ENCODE peak calls at places on chromosome 15, in seven cellular contexts. One of them, this sample, is unnamed.

GRCh38 chr15:26260517-26261133 is 397.5 kb upstream of the ATP10A start:
- DNase-seq in CD8-positive, alpha-beta T cell: peak; percentile 26
- DNase-seq in stomach: no peak
- DNase-seq in kidney epithelial cell: no peak
- DNase-seq in colonic mucosa: no peak
- DNase-seq in fibroblast of villous mesenchyme: no peak
- DNase-seq in lung: no peak
- DNase-seq in this sample: no peak

GRCh38 chr15:40826123-40827075 is 2.1 kb downstream of the PPP1R14D start:
- DNase-seq in CD8-positive, alpha-beta T cell: no peak
- DNase-seq in stomach: no peak
- DNase-seq in kidney epithelial cell: no peak
- DNase-seq in colonic mucosa: peak; percentile 34
- DNase-seq in fibroblast of villous mesenchyme: peak; percentile 21
- DNase-seq in lung: no peak
- DNase-seq in this sample: no peak

GRCh38 chr15:86006546-86006945 is 73.1 kb upstream of the AGBL1 start:
- DNase-seq in CD8-positive, alpha-beta T cell: no peak
- DNase-seq in stomach: no peak
- DNase-seq in kidney epithelial cell: no peak
- DNase-seq in colonic mucosa: no peak
- DNase-seq in fibroblast of villous mesenchyme: no peak
- DNase-seq in lung: no peak
- DNase-seq in this sample: no peak

GRCh38 chr15:52790166-52790708 is at the start of gene ONECUT1:
- DNase-seq in CD8-positive, alpha-beta T cell: peak; percentile 53
- DNase-seq in stomach: peak; percentile 51
- DNase-seq in kidney epithelial cell: no peak
- DNase-seq in colonic mucosa: peak; percentile 44
- DNase-seq in fibroblast of villous mesenchyme: peak; percentile 20
- DNase-seq in lung: no peak
- DNase-seq in this sample: no peak

GRCh38 chr15:70512772-70513362 is 250.5 kb downstream of the UACA start:
- DNase-seq in CD8-positive, alpha-beta T cell: peak; percentile 54
- DNase-seq in stomach: peak; percentile 50
- DNase-seq in kidney epithelial cell: no peak
- DNase-seq in colonic mucosa: peak; percentile 41
- DNase-seq in fibroblast of villous mesenchyme: peak; percentile 67
- DNase-seq in lung: peak; percentile 52
- DNase-seq in this sample: no peak

GRCh38 chr15:83396071-83396470 is 51.1 kb upstream of the SH3GL3 start:
- DNase-seq in CD8-positive, alpha-beta T cell: no peak
- DNase-seq in stomach: no peak
- DNase-seq in kidney epithelial cell: no peak
- DNase-seq in colonic mucosa: no peak
- DNase-seq in fibroblast of villous mesenchyme: no peak
- DNase-seq in lung: no peak
- DNase-seq in this sample: no peak

GRCh38 chr15:32033186-32033890 is 3.0 kb downstream of the CHRNA7 start:
- DNase-seq in CD8-positive, alpha-beta T cell: no peak
- DNase-seq in stomach: peak; percentile 53
- DNase-seq in kidney epithelial cell: no peak
- DNase-seq in colonic mucosa: peak; percentile 31
- DNase-seq in fibroblast of villous mesenchyme: no peak
- DNase-seq in lung: no peak
- DNase-seq in this sample: no peak

GRCh38 chr15:64930778-64931240 is 19.1 kb downstream of the ANKDD1A start:
- DNase-seq in CD8-positive, alpha-beta T cell: no peak
- DNase-seq in stomach: no peak
- DNase-seq in kidney epithelial cell: no peak
- DNase-seq in colonic mucosa: no peak
- DNase-seq in fibroblast of villous mesenchyme: peak; percentile 64
- DNase-seq in lung: no peak
- DNase-seq in this sample: peak; percentile 64

GRCh38 chr15:89998141-89998661 is 2.9 kb upstream of the ZNF710 start:
- DNase-seq in CD8-positive, alpha-beta T cell: no peak
- DNase-seq in stomach: no peak
- DNase-seq in kidney epithelial cell: no peak
- DNase-seq in colonic mucosa: no peak
- DNase-seq in fibroblast of villous mesenchyme: peak; percentile 67
- DNase-seq in lung: no peak
- DNase-seq in this sample: peak; percentile 79

GRCh38 chr15:59268199-59268979 is 61.7 kb downstream of the LDHAL6B start:
- DNase-seq in CD8-positive, alpha-beta T cell: no peak
- DNase-seq in stomach: no peak
- DNase-seq in kidney epithelial cell: peak; percentile 54
- DNase-seq in colonic mucosa: no peak
- DNase-seq in fibroblast of villous mesenchyme: no peak
- DNase-seq in lung: no peak
- DNase-seq in this sample: no peak

GRCh38 chr15:28981351-28981720 is 95.6 kb downstream of the APBA2 start:
- DNase-seq in CD8-positive, alpha-beta T cell: no peak
- DNase-seq in stomach: no peak
- DNase-seq in kidney epithelial cell: no peak
- DNase-seq in colonic mucosa: no peak
- DNase-seq in fibroblast of villous mesenchyme: no peak
- DNase-seq in lung: no peak
- DNase-seq in this sample: no peak

GRCh38 chr15:36356511-36356910 is 222.9 kb upstream of the CDIN1 start:
- DNase-seq in CD8-positive, alpha-beta T cell: no peak
- DNase-seq in stomach: no peak
- DNase-seq in kidney epithelial cell: no peak
- DNase-seq in colonic mucosa: no peak
- DNase-seq in fibroblast of villous mesenchyme: peak; percentile 84
- DNase-seq in lung: no peak
- DNase-seq in this sample: no peak

GRCh38 chr15:52558196-52558595 is 10.6 kb downstream of the ARPP19 start:
- DNase-seq in CD8-positive, alpha-beta T cell: peak; percentile 17
- DNase-seq in stomach: no peak
- DNase-seq in kidney epithelial cell: peak; percentile 83
- DNase-seq in colonic mucosa: no peak
- DNase-seq in fibroblast of villous mesenchyme: peak; percentile 70
- DNase-seq in lung: no peak
- DNase-seq in this sample: peak; percentile 84

GRCh38 chr15:79397264-79397663 is 34.9 kb upstream of the MINAR1 start:
- DNase-seq in CD8-positive, alpha-beta T cell: no peak
- DNase-seq in stomach: no peak
- DNase-seq in kidney epithelial cell: no peak
- DNase-seq in colonic mucosa: no peak
- DNase-seq in fibroblast of villous mesenchyme: no peak
- DNase-seq in lung: no peak
- DNase-seq in this sample: no peak

GRCh38 chr15:77014137-77015081 is 19.5 kb downstream of the PSTPIP1 start:
- DNase-seq in CD8-positive, alpha-beta T cell: no peak
- DNase-seq in stomach: no peak
- DNase-seq in kidney epithelial cell: no peak
- DNase-seq in colonic mucosa: no peak
- DNase-seq in fibroblast of villous mesenchyme: no peak
- DNase-seq in lung: no peak
- DNase-seq in this sample: no peak

GRCh38 chr15:32828507-32829186 is 110.8 kb downstream of the GREM1 start:
- DNase-seq in CD8-positive, alpha-beta T cell: no peak
- DNase-seq in stomach: no peak
- DNase-seq in kidney epithelial cell: no peak
- DNase-seq in colonic mucosa: no peak
- DNase-seq in fibroblast of villous mesenchyme: peak; percentile 74
- DNase-seq in lung: no peak
- DNase-seq in this sample: no peak

GRCh38 chr15:27730878-27731277 is 368.2 kb downstream of the OCA2 start:
- DNase-seq in CD8-positive, alpha-beta T cell: no peak
- DNase-seq in stomach: no peak
- DNase-seq in kidney epithelial cell: no peak
- DNase-seq in colonic mucosa: no peak
- DNase-seq in fibroblast of villous mesenchyme: no peak
- DNase-seq in lung: no peak
- DNase-seq in this sample: no peak

GRCh38 chr15:63244399-63244798 is 33.0 kb upstream of the APH1B start:
- DNase-seq in CD8-positive, alpha-beta T cell: no peak
- DNase-seq in stomach: no peak
- DNase-seq in kidney epithelial cell: no peak
- DNase-seq in colonic mucosa: no peak
- DNase-seq in fibroblast of villous mesenchyme: peak; percentile 60
- DNase-seq in lung: no peak
- DNase-seq in this sample: no peak

GRCh38 chr15:92166751-92167412 is 226.8 kb upstream of the ST8SIA2 start:
- DNase-seq in CD8-positive, alpha-beta T cell: no peak
- DNase-seq in stomach: no peak
- DNase-seq in kidney epithelial cell: no peak
- DNase-seq in colonic mucosa: peak; percentile 46
- DNase-seq in fibroblast of villous mesenchyme: no peak
- DNase-seq in lung: no peak
- DNase-seq in this sample: no peak

GRCh38 chr15:52336530-52336929 is 40.9 kb upstream of the MYO5C start:
- DNase-seq in CD8-positive, alpha-beta T cell: no peak
- DNase-seq in stomach: no peak
- DNase-seq in kidney epithelial cell: no peak
- DNase-seq in colonic mucosa: peak; percentile 42
- DNase-seq in fibroblast of villous mesenchyme: no peak
- DNase-seq in lung: no peak
- DNase-seq in this sample: no peak

GRCh38 chr15:78241017-78241416 is 6.7 kb upstream of the ACSBG1 start:
- DNase-seq in CD8-positive, alpha-beta T cell: peak; percentile 86
- DNase-seq in stomach: peak; percentile 91
- DNase-seq in kidney epithelial cell: no peak
- DNase-seq in colonic mucosa: peak; percentile 94
- DNase-seq in fibroblast of villous mesenchyme: peak; percentile 75
- DNase-seq in lung: peak; percentile 85
- DNase-seq in this sample: peak; percentile 87

GRCh38 chr15:31483053-31483923 is 156.7 kb downstream of the KLF13 start:
- DNase-seq in CD8-positive, alpha-beta T cell: peak; percentile 63
- DNase-seq in stomach: peak; percentile 26
- DNase-seq in kidney epithelial cell: no peak
- DNase-seq in colonic mucosa: peak; percentile 51
- DNase-seq in fibroblast of villous mesenchyme: peak; percentile 17
- DNase-seq in lung: no peak
- DNase-seq in this sample: peak; percentile 54

DNA sequence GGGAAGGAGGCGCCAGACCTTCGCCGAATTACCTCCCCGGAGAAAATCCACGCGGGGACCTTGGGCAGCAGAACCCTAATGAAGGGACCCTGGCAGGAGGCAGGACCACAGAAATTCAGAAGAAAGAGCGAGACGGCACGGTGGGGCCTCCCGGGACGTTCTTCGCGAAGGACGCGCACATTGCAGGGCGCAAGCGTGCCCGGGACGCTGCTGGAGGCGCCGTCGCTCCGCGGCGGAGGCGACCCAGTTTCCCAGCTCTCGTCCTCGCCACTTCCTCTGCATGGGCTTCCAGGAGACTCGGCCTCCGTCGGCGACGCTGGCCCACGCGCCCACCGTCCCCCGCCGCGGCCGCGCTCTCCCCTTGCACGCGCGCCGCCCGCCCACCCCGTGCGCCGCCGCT is 31.9 kb upstream of the SMAD3 start:
- DNase-seq in CD8-positive, alpha-beta T cell: peak; percentile 27
- DNase-seq in stomach: no peak
- DNase-seq in kidney epithelial cell: no peak
- DNase-seq in colonic mucosa: no peak
- DNase-seq in fibroblast of villous mesenchyme: no peak
- DNase-seq in lung: no peak
- DNase-seq in this sample: no peak
- H3K4me3 ChIP-seq in CD8-positive, alpha-beta T cell: peak overlapping the region; percentile 37
- H3K4me3 ChIP-seq in stomach: peak overlapping the region; percentile 42
- H3K4me3 ChIP-seq in kidney epithelial cell: peak overlapping the region; percentile 25
- H3K4me3 ChIP-seq in colonic mucosa: peak overlapping the region; percentile 17
- H3K4me3 ChIP-seq in fibroblast of villous mesenchyme: peak overlapping the region; percentile 29
- H3K4me3 ChIP-seq in lung: no peak overlapping the region
- H3K4me3 ChIP-seq in this sample: no peak overlapping the region

GRCh38 chr15:41893422-41894250 is at the start of gene SPTBN5:
- DNase-seq in CD8-positive, alpha-beta T cell: no peak
- DNase-seq in stomach: no peak
- DNase-seq in kidney epithelial cell: no peak
- DNase-seq in colonic mucosa: no peak
- DNase-seq in fibroblast of villous mesenchyme: no peak
- DNase-seq in lung: no peak
- DNase-seq in this sample: peak; percentile 53

GRCh38 chr15:41895491-41895890 is 1.6 kb upstream of the SPTBN5 start:
- DNase-seq in CD8-positive, alpha-beta T cell: no peak
- DNase-seq in stomach: no peak
- DNase-seq in kidney epithelial cell: no peak
- DNase-seq in colonic mucosa: no peak
- DNase-seq in fibroblast of villous mesenchyme: no peak
- DNase-seq in lung: no peak
- DNase-seq in this sample: peak; percentile 64

GRCh38 chr15:41892621-41893421 is 1.0 kb downstream of the SPTBN5 start:
- DNase-seq in CD8-positive, alpha-beta T cell: peak; percentile 40
- DNase-seq in stomach: peak; percentile 92
- DNase-seq in kidney epithelial cell: no peak
- DNase-seq in colonic mucosa: peak; percentile 59
- DNase-seq in fibroblast of villous mesenchyme: no peak
- DNase-seq in lung: peak; percentile 68
- DNase-seq in this sample: peak; percentile 76

GRCh38 chr15:41894791-41895463 is 1.1 kb upstream of the SPTBN5 start:
- DNase-seq in CD8-positive, alpha-beta T cell: peak; percentile 94
- DNase-seq in stomach: peak; percentile 68
- DNase-seq in kidney epithelial cell: peak; percentile 56
- DNase-seq in colonic mucosa: peak; percentile 43
- DNase-seq in fibroblast of villous mesenchyme: peak; percentile 82
- DNase-seq in lung: peak; percentile 70
- DNase-seq in this sample: peak; percentile 97

DNA sequence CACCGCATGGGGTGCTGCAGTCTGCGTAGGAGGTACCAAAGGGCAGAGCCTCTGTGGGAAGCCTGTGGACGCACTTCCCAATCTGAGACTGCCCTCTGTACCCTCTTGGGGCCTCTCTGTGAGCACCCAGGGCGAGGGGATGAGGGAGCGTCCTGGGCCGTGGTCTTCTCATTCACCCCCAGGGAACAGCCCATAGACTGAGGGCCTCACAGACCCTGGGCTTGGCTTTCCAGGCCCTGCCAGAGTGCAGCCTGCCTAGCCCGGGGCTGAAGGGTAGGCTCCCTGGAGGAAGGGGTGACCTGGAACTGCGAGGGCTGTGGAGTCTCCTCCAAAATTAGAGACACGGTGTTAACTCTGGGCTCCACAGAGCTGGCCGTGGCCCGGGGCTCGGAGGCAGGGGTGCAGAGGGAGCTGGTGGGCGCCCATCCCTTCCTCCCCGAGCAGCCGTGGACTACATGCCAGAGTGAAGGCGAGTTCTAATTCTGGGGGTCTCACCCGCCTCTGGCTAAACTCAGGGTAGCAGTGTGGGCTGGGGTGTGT is 468 bp upstream of the SPTBN5 start:
- DNase-seq in CD8-positive, alpha-beta T cell: no peak
- DNase-seq in stomach: no peak
- DNase-seq in kidney epithelial cell: no peak
- DNase-seq in colonic mucosa: no peak
- DNase-seq in fibroblast of villous mesenchyme: no peak
- DNase-seq in lung: no peak
- DNase-seq in this sample: peak; percentile 68
- H3K4me3 ChIP-seq in CD8-positive, alpha-beta T cell: peak overlapping the region; percentile 53
- H3K4me3 ChIP-seq in stomach: peak overlapping the region; percentile 26
- H3K4me3 ChIP-seq in kidney epithelial cell: no peak overlapping the region
- H3K4me3 ChIP-seq in colonic mucosa: no peak overlapping the region
- H3K4me3 ChIP-seq in fibroblast of villous mesenchyme: peak overlapping the region; percentile 12
- H3K4me3 ChIP-seq in lung: no peak overlapping the region
- H3K4me3 ChIP-seq in this sample: no peak overlapping the region

GRCh38 chr15:57752840-57753239 is 46.3 kb downstream of the POLR2M start:
- DNase-seq in CD8-positive, alpha-beta T cell: no peak
- DNase-seq in stomach: no peak
- DNase-seq in kidney epithelial cell: no peak
- DNase-seq in colonic mucosa: no peak
- DNase-seq in fibroblast of villous mesenchyme: no peak
- DNase-seq in lung: no peak
- DNase-seq in this sample: no peak
- H3K4me3 ChIP-seq in CD8-positive, alpha-beta T cell: no peak overlapping the region
- H3K4me3 ChIP-seq in stomach: no peak overlapping the region
- H3K4me3 ChIP-seq in kidney epithelial cell: no peak overlapping the region
- H3K4me3 ChIP-seq in colonic mucosa: no peak overlapping the region
- H3K4me3 ChIP-seq in fibroblast of villous mesenchyme: no peak overlapping the region
- H3K4me3 ChIP-seq in lung: no peak overlapping the region
- H3K4me3 ChIP-seq in this sample: no peak overlapping the region

GRCh38 chr15:74841761-74842385 is 1.1 kb downstream of the ULK3 start:
- DNase-seq in CD8-positive, alpha-beta T cell: no peak
- DNase-seq in stomach: no peak
- DNase-seq in kidney epithelial cell: no peak
- DNase-seq in colonic mucosa: peak; percentile 50
- DNase-seq in fibroblast of villous mesenchyme: no peak
- DNase-seq in lung: no peak
- DNase-seq in this sample: peak; percentile 67
- H3K4me3 ChIP-seq in CD8-positive, alpha-beta T cell: peak overlapping the region; percentile 97
- H3K4me3 ChIP-seq in stomach: peak overlapping the region; percentile 78
- H3K4me3 ChIP-seq in kidney epithelial cell: peak overlapping the region; percentile 63
- H3K4me3 ChIP-seq in colonic mucosa: peak overlapping the region; percentile 90
- H3K4me3 ChIP-seq in fibroblast of villous mesenchyme: peak overlapping the region; percentile 86
- H3K4me3 ChIP-seq in lung: peak overlapping the region; percentile 84
- H3K4me3 ChIP-seq in this sample: peak overlapping the region; percentile 89